ENCODE peak calls at places on chromosome 13, in seven cellular contexts. One of them, this sample, is unnamed.

GRCh38 chr13:49495783-49496762 is at the start of gene PHF11:
- DNase-seq in endothelial cell of umbilical vein: peak
- DNase-seq in astrocyte of the spinal cord: peak
- DNase-seq in ascending aorta: peak
- DNase-seq in nephron progenitor cell: peak
- DNase-seq in CD4-positive, alpha-beta T cell: peak
- DNase-seq in WTC11: peak
- DNase-seq in this sample: peak

GRCh38 chr13:91169641-91170040 is 177.8 kb upstream of the MIR17HG start:
- DNase-seq in endothelial cell of umbilical vein: no peak
- DNase-seq in nephron progenitor cell: no peak
- DNase-seq in CD4-positive, alpha-beta T cell: no peak
- DNase-seq in astrocyte of the spinal cord: no peak
- DNase-seq in ascending aorta: no peak
- DNase-seq in WTC11: no peak
- DNase-seq in this sample: no peak

GRCh38 chr13:39565036-39565949 is 37.7 kb downstream of the LHFPL6 start:
- DNase-seq in nephron progenitor cell: no peak
- DNase-seq in astrocyte of the spinal cord: peak
- DNase-seq in WTC11: peak
- DNase-seq in ascending aorta: no peak
- DNase-seq in endothelial cell of umbilical vein: peak
- DNase-seq in CD4-positive, alpha-beta T cell: no peak
- DNase-seq in this sample: no peak

GRCh38 chr13:40208517-40208916 is 457.9 kb downstream of the FOXO1 start:
- DNase-seq in astrocyte of the spinal cord: no peak
- DNase-seq in endothelial cell of umbilical vein: no peak
- DNase-seq in CD4-positive, alpha-beta T cell: no peak
- DNase-seq in WTC11: no peak
- DNase-seq in nephron progenitor cell: no peak
- DNase-seq in ascending aorta: no peak
- DNase-seq in this sample: no peak

GRCh38 chr13:111323950-111324651 is 3.7 kb downstream of the TEX29 start:
- DNase-seq in WTC11: no peak
- DNase-seq in CD4-positive, alpha-beta T cell: no peak
- DNase-seq in ascending aorta: no peak
- DNase-seq in endothelial cell of umbilical vein: no peak
- DNase-seq in nephron progenitor cell: no peak
- DNase-seq in astrocyte of the spinal cord: no peak
- DNase-seq in this sample: no peak

GRCh38 chr13:22927008-22927393 is 253.8 kb upstream of the SGCG start:
- DNase-seq in nephron progenitor cell: no peak
- DNase-seq in endothelial cell of umbilical vein: no peak
- DNase-seq in CD4-positive, alpha-beta T cell: no peak
- DNase-seq in ascending aorta: no peak
- DNase-seq in astrocyte of the spinal cord: no peak
- DNase-seq in WTC11: peak
- DNase-seq in this sample: peak

GRCh38 chr13:35599385-35599784 is 122.9 kb upstream of the MAB21L1 start:
- DNase-seq in endothelial cell of umbilical vein: no peak
- DNase-seq in WTC11: no peak
- DNase-seq in nephron progenitor cell: no peak
- DNase-seq in astrocyte of the spinal cord: no peak
- DNase-seq in ascending aorta: no peak
- DNase-seq in CD4-positive, alpha-beta T cell: no peak
- DNase-seq in this sample: no peak

GRCh38 chr13:99796175-99796819 is 175.3 kb downstream of the ZIC5 start:
- DNase-seq in endothelial cell of umbilical vein: peak
- DNase-seq in CD4-positive, alpha-beta T cell: no peak
- DNase-seq in ascending aorta: no peak
- DNase-seq in WTC11: peak
- DNase-seq in nephron progenitor cell: peak
- DNase-seq in astrocyte of the spinal cord: peak
- DNase-seq in this sample: peak

GRCh38 chr13:51625555-51626345 is 41.5 kb downstream of the WDFY2 start:
- DNase-seq in nephron progenitor cell: no peak
- DNase-seq in ascending aorta: no peak
- DNase-seq in CD4-positive, alpha-beta T cell: no peak
- DNase-seq in endothelial cell of umbilical vein: peak
- DNase-seq in WTC11: no peak
- DNase-seq in astrocyte of the spinal cord: peak
- DNase-seq in this sample: no peak

GRCh38 chr13:100644328-100644727 is 30.3 kb downstream of the TMTC4 start:
- DNase-seq in ascending aorta: no peak
- DNase-seq in WTC11: no peak
- DNase-seq in endothelial cell of umbilical vein: no peak
- DNase-seq in astrocyte of the spinal cord: no peak
- DNase-seq in CD4-positive, alpha-beta T cell: no peak
- DNase-seq in nephron progenitor cell: peak
- DNase-seq in this sample: no peak

GRCh38 chr13:113949546-113949945 is 24.3 kb downstream of the C13orf46 start:
- DNase-seq in astrocyte of the spinal cord: no peak
- DNase-seq in nephron progenitor cell: no peak
- DNase-seq in ascending aorta: no peak
- DNase-seq in endothelial cell of umbilical vein: no peak
- DNase-seq in CD4-positive, alpha-beta T cell: no peak
- DNase-seq in WTC11: no peak
- DNase-seq in this sample: no peak

GRCh38 chr13:66210677-66211076 is 1019.5 kb downstream of the PCDH9 start:
- DNase-seq in endothelial cell of umbilical vein: peak
- DNase-seq in WTC11: no peak
- DNase-seq in nephron progenitor cell: no peak
- DNase-seq in astrocyte of the spinal cord: peak
- DNase-seq in ascending aorta: no peak
- DNase-seq in CD4-positive, alpha-beta T cell: no peak
- DNase-seq in this sample: no peak

GRCh38 chr13:74040200-74040599 is 94.0 kb downstream of the KLF12 start:
- DNase-seq in CD4-positive, alpha-beta T cell: peak
- DNase-seq in endothelial cell of umbilical vein: peak
- DNase-seq in WTC11: peak
- DNase-seq in ascending aorta: no peak
- DNase-seq in astrocyte of the spinal cord: peak
- DNase-seq in nephron progenitor cell: peak
- DNase-seq in this sample: peak

GRCh38 chr13:29525757-29526156 is 69.7 kb downstream of the SLC7A1 start:
- DNase-seq in endothelial cell of umbilical vein: no peak
- DNase-seq in ascending aorta: no peak
- DNase-seq in WTC11: no peak
- DNase-seq in CD4-positive, alpha-beta T cell: no peak
- DNase-seq in nephron progenitor cell: no peak
- DNase-seq in astrocyte of the spinal cord: no peak
- DNase-seq in this sample: no peak

GRCh38 chr13:28394422-28394821 is 100.5 kb downstream of the FLT1 start:
- DNase-seq in WTC11: no peak
- DNase-seq in astrocyte of the spinal cord: peak
- DNase-seq in endothelial cell of umbilical vein: peak
- DNase-seq in nephron progenitor cell: no peak
- DNase-seq in ascending aorta: no peak
- DNase-seq in CD4-positive, alpha-beta T cell: no peak
- DNase-seq in this sample: no peak

GRCh38 chr13:84567848-84568247 is 685.6 kb upstream of the SLITRK1 start:
- DNase-seq in WTC11: no peak
- DNase-seq in astrocyte of the spinal cord: no peak
- DNase-seq in endothelial cell of umbilical vein: no peak
- DNase-seq in CD4-positive, alpha-beta T cell: no peak
- DNase-seq in nephron progenitor cell: no peak
- DNase-seq in ascending aorta: no peak
- DNase-seq in this sample: no peak

GRCh38 chr13:80399340-80400163 is 58.6 kb upstream of the SPRY2 start:
- DNase-seq in WTC11: no peak
- DNase-seq in CD4-positive, alpha-beta T cell: no peak
- DNase-seq in nephron progenitor cell: no peak
- DNase-seq in astrocyte of the spinal cord: no peak
- DNase-seq in endothelial cell of umbilical vein: no peak
- DNase-seq in ascending aorta: no peak
- DNase-seq in this sample: no peak

GRCh38 chr13:33188093-33188882 is 97.3 kb downstream of the STARD13 start:
- DNase-seq in endothelial cell of umbilical vein: peak
- DNase-seq in astrocyte of the spinal cord: peak
- DNase-seq in WTC11: no peak
- DNase-seq in nephron progenitor cell: no peak
- DNase-seq in ascending aorta: no peak
- DNase-seq in CD4-positive, alpha-beta T cell: no peak
- DNase-seq in this sample: no peak

GRCh38 chr13:79226250-79226649 is 179.8 kb downstream of the RBM26 start:
- DNase-seq in nephron progenitor cell: no peak
- DNase-seq in ascending aorta: no peak
- DNase-seq in astrocyte of the spinal cord: no peak
- DNase-seq in CD4-positive, alpha-beta T cell: no peak
- DNase-seq in WTC11: no peak
- DNase-seq in endothelial cell of umbilical vein: no peak
- DNase-seq in this sample: no peak

GRCh38 chr13:79226938-79227337 is 179.1 kb downstream of the RBM26 start:
- DNase-seq in CD4-positive, alpha-beta T cell: no peak
- DNase-seq in astrocyte of the spinal cord: no peak
- DNase-seq in WTC11: no peak
- DNase-seq in nephron progenitor cell: no peak
- DNase-seq in endothelial cell of umbilical vein: no peak
- DNase-seq in ascending aorta: no peak
- DNase-seq in this sample: no peak

GRCh38 chr13:79228972-79229371 is 177.1 kb downstream of the RBM26 start:
- DNase-seq in astrocyte of the spinal cord: no peak
- DNase-seq in ascending aorta: no peak
- DNase-seq in WTC11: no peak
- DNase-seq in nephron progenitor cell: no peak
- DNase-seq in CD4-positive, alpha-beta T cell: no peak
- DNase-seq in endothelial cell of umbilical vein: no peak
- DNase-seq in this sample: no peak

GRCh38 chr13:79225487-79226232 is 180.4 kb downstream of the RBM26 start:
- DNase-seq in endothelial cell of umbilical vein: no peak
- DNase-seq in WTC11: no peak
- DNase-seq in astrocyte of the spinal cord: no peak
- DNase-seq in ascending aorta: no peak
- DNase-seq in CD4-positive, alpha-beta T cell: no peak
- DNase-seq in nephron progenitor cell: no peak
- DNase-seq in this sample: no peak

GRCh38 chr13:79227418-79227817 is 178.6 kb downstream of the RBM26 start:
- DNase-seq in ascending aorta: no peak
- DNase-seq in nephron progenitor cell: no peak
- DNase-seq in CD4-positive, alpha-beta T cell: no peak
- DNase-seq in WTC11: no peak
- DNase-seq in endothelial cell of umbilical vein: no peak
- DNase-seq in astrocyte of the spinal cord: no peak
- DNase-seq in this sample: peak
- TF ChIP-seq CTCF in ascending aorta: no peak
- TF ChIP-seq CTCF in nephron progenitor cell: no peak
- TF ChIP-seq CTCF in CD4-positive, alpha-beta T cell: no peak
- TF ChIP-seq CTCF in WTC11: no peak
- TF ChIP-seq CTCF in endothelial cell of umbilical vein: no peak
- TF ChIP-seq CTCF in astrocyte of the spinal cord: no peak
- TF ChIP-seq CTCF in this sample: no peak

GRCh38 chr13:36840718-36841250 is 21.8 kb downstream of the RFXAP start:
- DNase-seq in astrocyte of the spinal cord: no peak
- DNase-seq in CD4-positive, alpha-beta T cell: no peak
- DNase-seq in endothelial cell of umbilical vein: no peak
- DNase-seq in WTC11: no peak
- DNase-seq in nephron progenitor cell: no peak
- DNase-seq in ascending aorta: no peak
- DNase-seq in this sample: no peak
- TF ChIP-seq CTCF in astrocyte of the spinal cord: no peak
- TF ChIP-seq CTCF in CD4-positive, alpha-beta T cell: no peak
- TF ChIP-seq CTCF in endothelial cell of umbilical vein: no peak
- TF ChIP-seq CTCF in WTC11: no peak
- TF ChIP-seq CTCF in nephron progenitor cell: no peak
- TF ChIP-seq CTCF in ascending aorta: no peak
- TF ChIP-seq CTCF in this sample: no peak

GRCh38 chr13:109271555-109271954 is 514.8 kb downstream of the IRS2 start:
- DNase-seq in ascending aorta: no peak
- DNase-seq in endothelial cell of umbilical vein: no peak
- DNase-seq in WTC11: no peak
- DNase-seq in nephron progenitor cell: no peak
- DNase-seq in astrocyte of the spinal cord: no peak
- DNase-seq in CD4-positive, alpha-beta T cell: no peak
- DNase-seq in this sample: no peak

GRCh38 chr13:109272595-109273325 is 513.6 kb downstream of the IRS2 start:
- DNase-seq in CD4-positive, alpha-beta T cell: no peak
- DNase-seq in endothelial cell of umbilical vein: no peak
- DNase-seq in WTC11: no peak
- DNase-seq in astrocyte of the spinal cord: peak
- DNase-seq in ascending aorta: no peak
- DNase-seq in nephron progenitor cell: no peak
- DNase-seq in this sample: no peak

GRCh38 chr13:109273326-109273751 is 513.0 kb downstream of the IRS2 start:
- DNase-seq in CD4-positive, alpha-beta T cell: no peak
- DNase-seq in WTC11: no peak
- DNase-seq in astrocyte of the spinal cord: peak
- DNase-seq in ascending aorta: no peak
- DNase-seq in endothelial cell of umbilical vein: peak
- DNase-seq in nephron progenitor cell: no peak
- DNase-seq in this sample: no peak

GRCh38 chr13:109271061-109271460 is 515.3 kb downstream of the IRS2 start:
- DNase-seq in astrocyte of the spinal cord: no peak
- DNase-seq in nephron progenitor cell: no peak
- DNase-seq in ascending aorta: no peak
- DNase-seq in WTC11: no peak
- DNase-seq in endothelial cell of umbilical vein: no peak
- DNase-seq in CD4-positive, alpha-beta T cell: no peak
- DNase-seq in this sample: no peak

GRCh38 chr13:109271991-109272454 is 514.4 kb downstream of the IRS2 start:
- DNase-seq in endothelial cell of umbilical vein: no peak
- DNase-seq in astrocyte of the spinal cord: peak
- DNase-seq in ascending aorta: no peak
- DNase-seq in nephron progenitor cell: no peak
- DNase-seq in CD4-positive, alpha-beta T cell: no peak
- DNase-seq in WTC11: no peak
- DNase-seq in this sample: no peak
- TF ChIP-seq CTCF in endothelial cell of umbilical vein: no peak
- TF ChIP-seq CTCF in astrocyte of the spinal cord: no peak
- TF ChIP-seq CTCF in ascending aorta: no peak
- TF ChIP-seq CTCF in nephron progenitor cell: no peak
- TF ChIP-seq CTCF in CD4-positive, alpha-beta T cell: no peak
- TF ChIP-seq CTCF in WTC11: no peak
- TF ChIP-seq CTCF in this sample: no peak

DNA sequence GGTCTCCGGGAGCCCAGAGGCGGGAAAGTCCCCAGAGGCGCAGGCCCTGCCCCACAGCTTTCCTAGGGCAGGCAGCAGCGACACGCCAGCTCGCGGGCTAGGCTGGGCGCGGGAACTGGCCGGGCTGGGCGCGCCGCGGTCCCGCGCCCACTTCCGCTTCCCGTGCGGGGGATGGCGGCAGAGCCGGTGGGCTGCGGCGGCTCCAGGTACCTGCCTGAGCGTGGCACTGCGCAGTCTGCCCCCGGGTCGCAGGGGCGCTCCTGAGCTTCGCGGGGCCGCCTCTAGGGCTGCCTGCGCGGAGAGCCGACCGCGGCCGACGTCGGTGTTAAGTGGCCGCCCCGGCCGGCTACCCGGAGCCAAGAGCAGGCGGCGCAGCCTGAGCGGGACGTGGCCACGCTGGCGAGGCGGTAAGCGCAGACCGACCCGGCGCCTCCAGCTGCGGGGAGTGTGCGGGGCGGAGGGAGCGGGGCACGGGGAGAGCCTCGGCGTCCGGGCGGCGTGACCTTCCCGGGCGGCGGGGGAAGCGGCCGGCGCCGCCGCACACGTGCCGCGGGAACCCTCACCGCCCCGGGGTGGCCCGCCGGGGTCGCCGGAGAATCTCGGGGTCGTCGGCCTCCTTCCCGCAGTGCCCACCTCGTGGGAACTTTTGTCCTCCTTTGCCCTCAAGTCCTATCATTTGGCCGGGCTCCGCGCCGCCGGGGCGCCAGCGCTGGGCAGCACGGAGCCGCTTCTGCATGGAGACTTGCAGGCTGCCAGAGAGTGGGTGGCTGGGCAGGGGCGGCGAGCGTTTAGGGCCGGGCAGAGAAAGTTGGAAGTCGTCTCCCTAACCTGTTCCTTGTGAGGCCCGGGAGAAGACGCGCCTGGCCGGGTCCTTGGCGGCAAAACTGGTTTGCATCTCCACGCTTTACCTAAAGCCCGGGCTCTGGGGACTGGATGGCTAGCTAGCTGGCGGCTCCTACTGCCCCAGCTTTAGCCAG is 31.4 kb upstream of the MPHOSPH8 start:
- DNase-seq in nephron progenitor cell: peak
- DNase-seq in ascending aorta: no peak
- DNase-seq in endothelial cell of umbilical vein: peak
- DNase-seq in WTC11: peak
- DNase-seq in CD4-positive, alpha-beta T cell: no peak
- DNase-seq in astrocyte of the spinal cord: peak
- DNase-seq in this sample: peak
- TF ChIP-seq CTCF in nephron progenitor cell: no peak
- TF ChIP-seq CTCF in ascending aorta: no peak
- TF ChIP-seq CTCF in endothelial cell of umbilical vein: peak
- TF ChIP-seq CTCF in WTC11: no peak
- TF ChIP-seq CTCF in CD4-positive, alpha-beta T cell: no peak
- TF ChIP-seq CTCF in astrocyte of the spinal cord: peak
- TF ChIP-seq CTCF in this sample: peak

This sample was measured in GM10248.